ENCODE peak calls at places on chromosomes 16 and 17, in eight cellular contexts. A is adipocyte; X is lung; I is CD8-positive, alpha-beta T cell; S is NB4; M is SK-N-SH; Z is AG09309; R is astrocyte of the cerebellum. E is an unnamed sample.
A peak's percentile ranks its signal among the peaks of the same experiment; 100 is the strongest.

GRCh38 chr16:68490829-68491575 is 42.7 kb upstream of the SMPD3 start:
- DNase-seq in S (no peak), A (no peak), I (no peak), Z (peak; percentile 16), M (no peak), X (peak; percentile 59), R (peak; percentile 16), E (peak; percentile 36)

GRCh38 chr17:75087558-75088453 is at the start of gene SLC16A5:
- DNase-seq in A (peak; percentile 88), X (peak; percentile 95), S (peak; percentile 92), R (no peak), I (peak; percentile 51), M (no peak), Z (no peak), E (no peak)

GRCh38 chr16:85412911-85413520 is 200.1 kb upstream of the GSE1 start:
- DNase-seq in S (no peak), Z (no peak), M (no peak), X (no peak), A (no peak), I (no peak), R (no peak), E (no peak)

GRCh38 chr17:53319947-53320346 is 502.8 kb upstream of the KIF2B start:
- DNase-seq in M (no peak), X (no peak), Z (no peak), A (no peak), I (no peak), R (no peak), S (no peak), E (no peak)

GRCh38 chr16:53502331-53503269 is at the start of gene AKTIP:
- DNase-seq in I (peak; percentile 35), R (no peak), X (peak; percentile 77), M (peak; percentile 65), S (peak; percentile 49), A (peak; percentile 58), Z (no peak), E (no peak)

GRCh38 chr16:1080801-1081733 is 8.5 kb downstream of the SSTR5 start:
- DNase-seq in R (no peak), M (no peak), Z (no peak), A (peak; percentile 9), X (no peak), S (no peak), I (no peak), E (no peak)

GRCh38 chr17:72158895-72159885 is 38.4 kb downstream of the SOX9 start:
- DNase-seq in Z (no peak), S (no peak), I (no peak), M (no peak), X (peak; percentile 34), R (no peak), A (peak; percentile 16), E (no peak)

GRCh38 chr17:3865166-3865565 is 19.1 kb upstream of the NCBP3 start:
- DNase-seq in S (no peak), R (no peak), Z (no peak), I (no peak), M (no peak), X (peak; percentile 69), A (no peak), E (no peak)

GRCh38 chr17:72656114-72656763 is 436.2 kb downstream of the SLC39A11 start:
- DNase-seq in I (no peak), S (no peak), X (no peak), Z (no peak), R (no peak), A (no peak), M (no peak), E (no peak)

GRCh38 chr16:86638642-86639041 is 60.3 kb downstream of the FOXL1 start:
- DNase-seq in R (no peak), X (no peak), S (no peak), A (no peak), M (no peak), I (no peak), Z (no peak), E (no peak)

GRCh38 chr16:87897563-87898505 is 28.5 kb upstream of the SLC7A5 start:
- DNase-seq in S (no peak), M (no peak), X (no peak), Z (no peak), I (peak; percentile 59), R (no peak), A (no peak), E (no peak)

GRCh38 chr17:21005803-21006202 is 37.0 kb downstream of the USP22 start:
- DNase-seq in S (no peak), I (no peak), X (no peak), A (no peak), R (no peak), M (no peak), Z (no peak), E (no peak)

GRCh38 chr17:78922876-78923498 is 2.2 kb downstream of the TIMP2 start:
- DNase-seq in M (no peak), R (no peak), Z (no peak), S (peak; percentile 72), X (no peak), I (no peak), A (peak; percentile 32), E (no peak)

GRCh38 chr17:42554250-42555121 is 1.8 kb downstream of the HSD17B1 start:
- DNase-seq in I (peak; percentile 81), Z (no peak), A (peak; percentile 91), X (peak; percentile 84), S (peak; percentile 92), M (peak; percentile 96), R (no peak), E (no peak)

GRCh38 chr17:42555122-42555622 is 2.4 kb downstream of the HSD17B1 start:
- DNase-seq in S (no peak), Z (no peak), I (no peak), X (no peak), M (no peak), A (no peak), R (no peak), E (no peak)

GRCh38 chr17:42553866-42554249 is 1.1 kb downstream of the HSD17B1 start:
- DNase-seq in M (peak; percentile 68), I (no peak), X (no peak), R (no peak), A (no peak), Z (no peak), S (peak; percentile 26), E (no peak)

GRCh38 chr17:42548993-42549755 is 3.5 kb upstream of the HSD17B1 start:
- DNase-seq in Z (no peak), M (no peak), R (no peak), I (no peak), A (no peak), S (no peak), X (no peak), E (no peak)

GRCh38 chr17:42553161-42553818 is 567 bp downstream of the HSD17B1 start:
- DNase-seq in S (no peak), R (no peak), I (no peak), X (no peak), M (peak; percentile 76), A (no peak), Z (no peak), E (no peak)
- H3K4me3 ChIP-seq in S (no peak overlapping the region), R (peak overlapping the region; percentile 75), I (no peak overlapping the region), X (no peak overlapping the region), M (peak overlapping the region; percentile 79), A (peak overlapping the region; percentile 88), Z (peak overlapping the region; percentile 97), E (peak overlapping the region; percentile 86)

GRCh38 chr17:9431620-9432019 is 144.0 kb downstream of the STX8 start:
- DNase-seq in S (no peak), X (no peak), M (no peak), I (no peak), Z (no peak), R (no peak), A (no peak), E (no peak)

GRCh38 chr17:9432121-9432866 is 143.3 kb downstream of the STX8 start:
- DNase-seq in Z (no peak), X (no peak), A (peak; percentile 53), S (no peak), R (no peak), M (no peak), I (no peak), E (peak; percentile 18)

GRCh38 chr17:9435165-9435564 is 140.5 kb downstream of the STX8 start:
- DNase-seq in M (peak; percentile 18), Z (no peak), S (no peak), A (no peak), X (no peak), R (no peak), I (no peak), E (no peak)

GRCh38 chr17:9434502-9435113 is 141.0 kb downstream of the STX8 start:
- DNase-seq in A (no peak), I (no peak), X (no peak), R (no peak), S (no peak), M (no peak), Z (no peak), E (no peak)

DNA sequence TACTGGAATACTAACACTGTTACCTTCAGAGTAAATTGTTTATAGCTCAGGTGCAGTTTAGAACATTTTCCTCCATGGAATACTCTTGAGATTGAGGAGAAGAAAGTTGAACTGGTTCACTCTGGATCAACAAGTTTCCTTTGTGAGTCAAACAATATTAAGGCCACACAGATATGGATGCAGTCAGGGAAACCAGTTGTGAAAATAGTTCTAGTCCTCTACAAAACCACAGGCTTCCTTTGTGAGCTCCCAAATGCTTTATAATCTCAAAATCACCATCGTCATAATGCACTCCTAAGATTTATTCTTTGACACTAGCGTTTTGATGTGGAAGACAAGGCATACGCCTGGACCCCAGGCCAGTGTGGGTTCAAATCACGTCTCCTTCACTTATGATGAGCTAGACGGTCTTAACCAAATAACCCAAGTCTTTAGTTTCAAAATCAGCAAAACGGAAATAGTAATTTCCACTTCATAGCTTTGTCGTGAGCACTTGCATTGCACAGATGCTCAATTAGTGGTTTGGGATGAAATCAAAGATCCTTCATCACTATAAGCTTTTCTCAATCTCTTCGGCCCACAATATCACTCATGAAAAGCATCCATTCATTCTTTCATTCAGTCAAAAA is 142.6 kb downstream of the STX8 start:
- DNase-seq in A (peak; percentile 19), Z (peak; percentile 34), M (no peak), R (no peak), I (no peak), X (no peak), S (no peak), E (no peak)
- H3K4me3 ChIP-seq in A (peak overlapping the region; percentile 2), Z (no peak overlapping the region), M (no peak overlapping the region), R (no peak overlapping the region), I (no peak overlapping the region), X (no peak overlapping the region), S (no peak overlapping the region), E (no peak overlapping the region)

GRCh38 chr17:58665946-58666857 is 25.6 kb downstream of the TEX14 start:
- DNase-seq in R (no peak), S (peak; percentile 54), A (no peak), X (no peak), M (no peak), Z (no peak), I (no peak), E (no peak)
- H3K4me3 ChIP-seq in R (no peak overlapping the region), S (peak overlapping the region; percentile 43), A (no peak overlapping the region), X (no peak overlapping the region), M (no peak overlapping the region), Z (no peak overlapping the region), I (no peak overlapping the region), E (peak overlapping the region; percentile 18)

DNA sequence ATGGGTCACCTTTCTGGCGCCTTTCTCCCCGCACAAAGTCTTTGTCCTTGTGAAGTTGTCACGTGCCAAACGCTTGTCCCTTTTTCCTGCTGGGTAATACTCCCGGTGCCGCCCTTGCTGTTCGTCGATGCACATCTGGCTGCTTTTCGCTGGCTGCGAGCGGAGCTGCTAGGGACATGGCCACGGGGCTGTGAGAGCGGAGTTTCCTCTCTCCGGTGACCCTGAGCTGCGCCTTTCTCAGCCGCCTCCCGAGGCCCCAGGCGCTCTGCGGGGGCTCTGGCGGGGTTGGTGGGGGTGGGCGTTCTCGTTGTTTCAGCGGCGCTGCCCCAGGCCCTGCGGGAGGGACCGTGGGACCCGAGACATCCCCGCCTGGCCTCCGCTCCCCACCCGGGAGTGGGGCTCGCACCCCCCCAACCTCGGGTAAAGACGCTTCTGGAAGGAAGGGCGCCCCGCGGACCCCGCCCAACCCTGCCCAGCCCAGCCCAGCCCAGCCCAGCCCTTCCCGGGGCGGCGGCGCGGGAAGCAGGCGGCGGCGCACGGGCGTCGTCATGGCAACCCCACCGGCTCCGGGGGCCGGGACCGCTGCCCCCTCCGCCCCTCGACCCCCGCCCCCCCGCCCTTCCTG is 12.2 kb downstream of the CHMP6 start:
- DNase-seq in M (peak; percentile 80), A (peak; percentile 40), I (no peak), X (no peak), R (no peak), S (peak; percentile 57), Z (no peak), E (no peak)
- H3K4me3 ChIP-seq in M (no peak overlapping the region), A (no peak overlapping the region), I (peak overlapping the region; percentile 39), X (no peak overlapping the region), R (peak overlapping the region; percentile 19), S (peak overlapping the region; percentile 17), Z (peak overlapping the region; percentile 37), E (no peak overlapping the region)